ENCODE peak calls at places on chromosomes 1 and 21, in seven cellular contexts. One of them, this sample, is unnamed.

GRCh38 chr1:30034627-30035521 is 688.5 kb downstream of the MATN1 start:
- DNase-seq in activated T-helper 1 cell treated with Interleukin-2 at 50 U/mL for 16 hours: no peak
- DNase-seq in GDM1: no peak
- DNase-seq in NAMALWA: no peak
- DNase-seq in germinal center: no peak
- DNase-seq in thyroid gland: no peak
- DNase-seq in stimulated activated naive CD8-positive, alpha-beta T cell treated with anti-CD3 and anti-CD28 coated beads, Interleukin-15, amount 100 ng/mL, for 72 hours: no peak
- DNase-seq in this sample: no peak

GRCh38 chr1:205925730-205926129 is 17.5 kb downstream of the SLC26A9 start:
- DNase-seq in activated T-helper 1 cell treated with Interleukin-2 at 50 U/mL for 16 hours: no peak
- DNase-seq in GDM1: no peak
- DNase-seq in NAMALWA: no peak
- DNase-seq in germinal center: no peak
- DNase-seq in thyroid gland: no peak
- DNase-seq in stimulated activated naive CD8-positive, alpha-beta T cell treated with anti-CD3 and anti-CD28 coated beads, Interleukin-15, amount 100 ng/mL, for 72 hours: no peak
- DNase-seq in this sample: no peak

GRCh38 chr1:195941314-195941713 is 666.9 kb downstream of the KCNT2 start:
- DNase-seq in activated T-helper 1 cell treated with Interleukin-2 at 50 U/mL for 16 hours: no peak
- DNase-seq in GDM1: no peak
- DNase-seq in NAMALWA: no peak
- DNase-seq in germinal center: no peak
- DNase-seq in thyroid gland: no peak
- DNase-seq in stimulated activated naive CD8-positive, alpha-beta T cell treated with anti-CD3 and anti-CD28 coated beads, Interleukin-15, amount 100 ng/mL, for 72 hours: no peak
- DNase-seq in this sample: no peak

GRCh38 chr1:55246896-55247295 is 31.7 kb upstream of the USP24 start:
- DNase-seq in activated T-helper 1 cell treated with Interleukin-2 at 50 U/mL for 16 hours: no peak
- DNase-seq in GDM1: no peak
- DNase-seq in NAMALWA: no peak
- DNase-seq in germinal center: no peak
- DNase-seq in thyroid gland: no peak
- DNase-seq in stimulated activated naive CD8-positive, alpha-beta T cell treated with anti-CD3 and anti-CD28 coated beads, Interleukin-15, amount 100 ng/mL, for 72 hours: no peak
- DNase-seq in this sample: no peak

GRCh38 chr1:2230781-2231666 is 2.9 kb downstream of the SKI start:
- DNase-seq in activated T-helper 1 cell treated with Interleukin-2 at 50 U/mL for 16 hours: peak; percentile 38
- DNase-seq in GDM1: no peak
- DNase-seq in NAMALWA: no peak
- DNase-seq in germinal center: no peak
- DNase-seq in thyroid gland: no peak
- DNase-seq in stimulated activated naive CD8-positive, alpha-beta T cell treated with anti-CD3 and anti-CD28 coated beads, Interleukin-15, amount 100 ng/mL, for 72 hours: peak; percentile 57
- DNase-seq in this sample: no peak

GRCh38 chr1:26887125-26887524 is 3.0 kb downstream of the GPN2 start:
- DNase-seq in activated T-helper 1 cell treated with Interleukin-2 at 50 U/mL for 16 hours: no peak
- DNase-seq in GDM1: no peak
- DNase-seq in NAMALWA: peak; percentile 68
- DNase-seq in germinal center: no peak
- DNase-seq in thyroid gland: no peak
- DNase-seq in stimulated activated naive CD8-positive, alpha-beta T cell treated with anti-CD3 and anti-CD28 coated beads, Interleukin-15, amount 100 ng/mL, for 72 hours: no peak
- DNase-seq in this sample: peak; percentile 35

GRCh38 chr1:39348278-39348677 is 143.2 kb upstream of the BMP8A start:
- DNase-seq in activated T-helper 1 cell treated with Interleukin-2 at 50 U/mL for 16 hours: no peak
- DNase-seq in GDM1: no peak
- DNase-seq in NAMALWA: no peak
- DNase-seq in germinal center: no peak
- DNase-seq in thyroid gland: no peak
- DNase-seq in stimulated activated naive CD8-positive, alpha-beta T cell treated with anti-CD3 and anti-CD28 coated beads, Interleukin-15, amount 100 ng/mL, for 72 hours: no peak
- DNase-seq in this sample: no peak

GRCh38 chr1:3293563-3294080 is 160.8 kb upstream of the ARHGEF16 start:
- DNase-seq in activated T-helper 1 cell treated with Interleukin-2 at 50 U/mL for 16 hours: no peak
- DNase-seq in GDM1: no peak
- DNase-seq in NAMALWA: no peak
- DNase-seq in germinal center: no peak
- DNase-seq in thyroid gland: no peak
- DNase-seq in stimulated activated naive CD8-positive, alpha-beta T cell treated with anti-CD3 and anti-CD28 coated beads, Interleukin-15, amount 100 ng/mL, for 72 hours: no peak
- DNase-seq in this sample: no peak

GRCh38 chr1:156390409-156391144 is 21.6 kb downstream of the RHBG start:
- DNase-seq in activated T-helper 1 cell treated with Interleukin-2 at 50 U/mL for 16 hours: no peak
- DNase-seq in GDM1: no peak
- DNase-seq in NAMALWA: no peak
- DNase-seq in germinal center: no peak
- DNase-seq in thyroid gland: no peak
- DNase-seq in stimulated activated naive CD8-positive, alpha-beta T cell treated with anti-CD3 and anti-CD28 coated beads, Interleukin-15, amount 100 ng/mL, for 72 hours: no peak
- DNase-seq in this sample: no peak

GRCh38 chr21:26845066-26845749 is at the start of gene ADAMTS1:
- DNase-seq in activated T-helper 1 cell treated with Interleukin-2 at 50 U/mL for 16 hours: no peak
- DNase-seq in GDM1: no peak
- DNase-seq in NAMALWA: no peak
- DNase-seq in germinal center: no peak
- DNase-seq in thyroid gland: peak; percentile 89
- DNase-seq in stimulated activated naive CD8-positive, alpha-beta T cell treated with anti-CD3 and anti-CD28 coated beads, Interleukin-15, amount 100 ng/mL, for 72 hours: peak; percentile 20
- DNase-seq in this sample: peak; percentile 84